ENCODE peak calls at places on chromosomes 3 and 15, in ten cellular contexts. E, C, D, V, Y, Z, O, N, Q and H are unnamed samples.
A peak's percentile ranks its signal among the peaks of the same experiment; 100 is the strongest.

GRCh38 chr3:98784666-98785600 is 21.8 kb downstream of the ST3GAL6 start:
- DNase-seq in Q (no peak), V (no peak), C (peak; percentile 70), N (no peak), Y (peak; percentile 96), D (peak; percentile 94), Z (no peak), O (no peak), E (peak; percentile 73), H (no peak)

GRCh38 chr3:121914081-121914998 is 20.1 kb downstream of the SLC15A2 start:
- DNase-seq in O (no peak), Q (no peak), D (no peak), C (no peak), Z (no peak), Y (no peak), N (no peak), V (peak; percentile 32), E (no peak), H (no peak)

GRCh38 chr15:67433495-67434099 is 87.3 kb upstream of the C15orf61 start:
- DNase-seq in C (no peak), E (peak; percentile 67), Q (peak; percentile 43), O (no peak), V (peak; percentile 56), Y (peak; percentile 70), N (peak; percentile 37), D (peak; percentile 59), Z (no peak), H (no peak)

GRCh38 chr3:133130168-133130567 is 92.0 kb downstream of the TMEM108 start:
- DNase-seq in D (peak; percentile 48), Y (no peak), V (no peak), O (no peak), Q (no peak), Z (no peak), E (no peak), C (no peak), N (no peak), H (no peak)

GRCh38 chr3:18585019-18585968 is 160.2 kb upstream of the SATB1 start:
- DNase-seq in Q (no peak), E (no peak), Z (no peak), V (no peak), D (no peak), C (no peak), N (no peak), O (no peak), Y (no peak), H (no peak)

GRCh38 chr3:105417538-105418289 is 51.0 kb downstream of the ALCAM start:
- DNase-seq in D (peak; percentile 52), Y (no peak), E (peak; percentile 52), O (no peak), Z (no peak), V (no peak), N (no peak), Q (peak; percentile 2), C (no peak), H (no peak)

GRCh38 chr3:184015381-184016019 is 2.2 kb downstream of the ABCC5 start:
- DNase-seq in D (peak; percentile 41), Q (no peak), E (no peak), V (no peak), O (no peak), C (no peak), Y (no peak), Z (no peak), N (peak; percentile 60), H (no peak)

GRCh38 chr15:74444106-74445062 is 10.6 kb upstream of the SEMA7A start:
- DNase-seq in Z (no peak), Y (no peak), D (no peak), Q (no peak), N (no peak), E (no peak), C (no peak), O (no peak), V (no peak), H (no peak)

GRCh38 chr3:173825731-173826130 is 428.2 kb downstream of the NLGN1 start:
- DNase-seq in C (no peak), E (no peak), D (peak; percentile 1), Q (no peak), N (no peak), O (no peak), Y (no peak), V (no peak), Z (no peak), H (no peak)

GRCh38 chr3:177807150-177807875 is 610.0 kb upstream of the TBL1XR1 start:
- DNase-seq in C (no peak), D (no peak), Y (no peak), E (no peak), V (no peak), Q (no peak), N (no peak), O (no peak), Z (no peak), H (no peak)

GRCh38 chr3:159583662-159584061 is 405.0 kb upstream of the IL12A start:
- DNase-seq in N (no peak), C (no peak), D (no peak), Q (no peak), Y (peak; percentile 5), E (no peak), O (no peak), Z (no peak), V (no peak), H (no peak)

DNA sequence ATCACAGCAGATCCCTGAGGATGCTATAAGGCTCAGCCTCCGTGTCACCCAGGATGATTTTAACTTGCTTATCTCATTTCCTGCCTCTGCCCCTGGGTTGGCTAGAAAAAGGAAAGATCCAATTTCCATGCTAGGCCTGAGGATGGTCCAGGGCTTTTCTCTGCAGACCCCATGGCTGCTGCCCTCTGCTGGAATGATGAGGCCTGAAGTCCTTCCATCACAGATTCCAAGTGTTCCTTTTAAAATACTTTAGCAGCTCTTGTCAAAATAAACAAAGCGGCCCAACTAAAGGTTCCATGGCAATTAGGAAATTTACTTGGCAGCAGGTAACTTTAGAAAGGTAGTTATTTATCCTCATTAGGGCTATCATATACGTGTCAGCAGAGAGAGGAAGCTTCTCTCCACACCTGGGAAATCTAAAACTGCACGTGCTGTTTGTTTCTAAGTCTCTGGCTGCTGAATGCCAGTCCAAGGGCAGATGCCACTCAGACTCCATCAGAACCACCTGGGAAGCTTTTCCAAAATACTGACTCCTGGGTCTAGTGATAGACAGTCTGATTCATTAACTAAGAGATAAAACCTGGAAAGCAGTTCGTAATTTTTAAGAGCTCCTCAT is 401.9 kb upstream of the IL12A start:
- DNase-seq in Q (no peak), Z (no peak), O (no peak), V (peak; percentile 73), Y (peak; percentile 50), C (no peak), N (no peak), D (peak; percentile 63), E (peak; percentile 71), H (peak; percentile 11)
- TF ChIP-seq CTCF in Q (peak; percentile 63), Z (no peak), O (no peak), V (peak; percentile 83), Y (peak; percentile 70), C (peak; percentile 74), N (no peak), D (peak; percentile 63), E (peak; percentile 87), H (peak; percentile 69)

GRCh38 chr15:40549894-40550293 is 14.9 kb downstream of the CCDC32 start:
- DNase-seq in Y (no peak), Q (no peak), O (no peak), Z (no peak), C (no peak), D (no peak), N (no peak), E (no peak), V (no peak), H (no peak)
- TF ChIP-seq CTCF in Y (no peak), Q (no peak), O (no peak), Z (no peak), C (no peak), D (no peak), N (no peak), E (no peak), V (no peak), H (no peak)

GRCh38 chr15:71575474-71576045 is 234.8 kb upstream of the NR2E3 start:
- DNase-seq in C (no peak), V (no peak), Q (peak; percentile 7), Z (no peak), N (no peak), O (no peak), Y (peak; percentile 43), E (peak; percentile 49), D (no peak), H (no peak)
- TF ChIP-seq CTCF in C (peak; percentile 38), V (peak; percentile 75), Q (peak; percentile 73), Z (no peak), N (peak; percentile 51), O (no peak), Y (peak; percentile 68), E (peak; percentile 79), D (peak; percentile 56), H (peak; percentile 47)

GRCh38 chr3:42710323-42711021 is 7.9 kb upstream of the HHATL start:
- DNase-seq in C (no peak), N (no peak), Z (no peak), D (no peak), E (no peak), O (no peak), Y (no peak), V (no peak), Q (no peak), H (no peak)

GRCh38 chr3:42712716-42713372 is 10.2 kb upstream of the HHATL start:
- DNase-seq in Q (no peak), V (no peak), C (no peak), E (no peak), N (peak; percentile 1), Y (no peak), D (no peak), O (no peak), Z (peak; percentile 16), H (peak; percentile 3)

GRCh38 chr3:42712344-42712648 is 9.7 kb upstream of the HHATL start:
- DNase-seq in Z (no peak), Y (no peak), Q (no peak), N (no peak), C (no peak), E (no peak), V (no peak), O (peak; percentile 20), D (no peak), H (no peak)

GRCh38 chr3:42713747-42714146 is 11.1 kb upstream of the HHATL start:
- DNase-seq in N (peak; percentile 0), V (no peak), E (no peak), C (no peak), D (no peak), Q (no peak), Z (no peak), Y (no peak), O (no peak), H (peak; percentile 1)

DNA sequence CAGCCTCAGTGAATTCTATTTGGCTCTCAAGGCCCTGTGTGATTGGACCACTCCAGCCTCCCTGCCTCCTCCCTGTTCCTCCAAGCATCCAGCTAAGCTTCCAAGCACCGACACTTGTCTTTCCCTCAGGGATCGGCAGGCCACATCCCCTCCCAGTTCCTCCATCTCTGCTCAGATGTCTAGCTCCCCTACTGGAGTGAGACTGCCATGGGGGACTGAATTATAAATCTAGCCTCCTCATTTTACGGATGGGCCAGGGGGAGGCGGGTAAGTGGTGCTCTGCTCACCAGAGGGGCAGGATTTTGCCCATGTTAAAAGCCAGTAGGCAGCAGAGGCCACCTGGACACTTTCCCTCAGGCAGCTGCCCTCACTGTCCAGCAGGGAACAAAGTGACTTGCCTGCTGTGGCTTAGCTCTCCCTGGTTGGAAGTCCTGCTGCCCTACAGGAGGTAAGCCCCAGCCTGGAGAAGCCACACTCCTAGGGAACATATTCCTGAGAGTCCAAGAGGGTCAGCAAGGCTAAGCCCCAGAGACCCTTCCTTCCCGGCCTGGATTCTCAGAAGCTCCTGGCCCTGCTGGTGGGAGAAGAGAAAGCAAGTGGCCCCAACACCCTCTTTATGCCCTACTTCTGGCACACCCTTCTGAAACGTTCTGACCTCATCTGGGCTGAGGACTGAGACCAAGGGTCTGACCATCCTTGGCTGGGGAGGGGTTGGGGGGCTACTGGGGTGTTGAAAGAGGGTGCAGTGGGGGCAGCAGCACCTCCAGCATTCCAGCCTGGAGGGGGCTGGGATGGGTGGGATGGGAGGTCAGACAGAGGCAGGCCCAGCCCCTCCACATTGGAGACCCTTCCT is 9.1 kb upstream of the HHATL start:
- DNase-seq in C (no peak), O (peak; percentile 32), Z (peak; percentile 13), V (peak; percentile 28), D (no peak), N (no peak), Y (no peak), E (peak; percentile 17), Q (no peak), H (no peak)
- TF ChIP-seq CTCF in C (no peak), O (no peak), Z (no peak), V (no peak), D (no peak), N (no peak), Y (peak; percentile 26), E (peak; percentile 35), Q (no peak), H (peak; percentile 6)